ENCODE peak calls at places on chromosomes 7 and 10, in six cellular contexts. P is upper lobe of left lung, Q is pancreas, E is transverse colon, O is prostate gland, Z is substantia nigra. C is an unnamed sample.

GRCh38 chr7:117169907-117170306 is 153.0 kb downstream of the WNT2 start:
- DNase-seq in P (no peak), Q (peak), E (no peak), O (no peak), Z (no peak), C (no peak)

GRCh38 chr7:33895025-33895804 is 10.1 kb upstream of the BMPER start:
- DNase-seq in P (peak), Q (peak), E (peak), O (peak), Z (peak), C (peak)

GRCh38 chr10:12417341-12417740 is 68.0 kb downstream of the CAMK1D start:
- DNase-seq in P (peak), Q (no peak), E (no peak), O (no peak), Z (no peak), C (no peak)

GRCh38 chr7:157506268-157506667 is 169.5 kb downstream of the DNAJB6 start:
- DNase-seq in P (no peak), Q (no peak), E (no peak), O (no peak), Z (no peak), C (no peak)

GRCh38 chr10:88642991-88643390 is 21.3 kb upstream of the LIPF start:
- DNase-seq in P (no peak), Q (no peak), E (no peak), O (no peak), Z (no peak), C (no peak)

GRCh38 chr7:141785711-141786552 is 4.1 kb upstream of the TAS2R5 start:
- DNase-seq in P (no peak), Q (no peak), E (no peak), O (no peak), Z (no peak), C (peak)

GRCh38 chr10:125802131-125802530 is 20.9 kb downstream of the UROS start:
- DNase-seq in P (peak), Q (no peak), E (no peak), O (no peak), Z (no peak), C (no peak)

GRCh38 chr10:77926566-77927342 is at the start of gene DLG5:
- DNase-seq in P (peak), Q (peak), E (peak), O (peak), Z (peak), C (peak)

GRCh38 chr7:46191776-46192175 is 270.7 kb upstream of the IGFBP3 start:
- DNase-seq in P (no peak), Q (no peak), E (no peak), O (no peak), Z (no peak), C (no peak)

GRCh38 chr10:72567884-72568283 is 58.0 kb downstream of the MICU1 start:
- DNase-seq in P (no peak), Q (no peak), E (no peak), O (no peak), Z (no peak), C (peak)

GRCh38 chr7:3283130-3283704 is 17.8 kb upstream of the SDK1 start:
- DNase-seq in P (no peak), Q (no peak), E (no peak), O (no peak), Z (no peak), C (no peak)

GRCh38 chr10:103540722-103541121 is 47.2 kb downstream of the NEURL1 start:
- DNase-seq in P (no peak), Q (no peak), E (no peak), O (no peak), Z (no peak), C (no peak)

GRCh38 chr10:104274762-104275721 is 6.1 kb downstream of the GSTO2 start:
- DNase-seq in P (peak), Q (peak), E (peak), O (peak), Z (peak), C (peak)

GRCh38 chr7:21850531-21851285 is 95.0 kb downstream of the CDCA7L start:
- DNase-seq in P (no peak), Q (no peak), E (no peak), O (no peak), Z (no peak), C (no peak)

GRCh38 chr10:61634711-61635110 is 28.0 kb upstream of the CABCOCO1 start:
- DNase-seq in P (no peak), Q (no peak), E (no peak), O (no peak), Z (no peak), C (no peak)

GRCh38 chr10:31912898-31913847 is 15.5 kb downstream of the ARHGAP12 start:
- DNase-seq in P (no peak), Q (no peak), E (no peak), O (no peak), Z (no peak), C (no peak)

GRCh38 chr10:133455611-133456031 is 1.9 kb downstream of the SCART1 start:
- DNase-seq in P (peak), Q (no peak), E (no peak), O (no peak), Z (no peak), C (no peak)

GRCh38 chr10:104276192-104276591 is 7.2 kb downstream of the GSTO2 start:
- DNase-seq in P (no peak), Q (no peak), E (no peak), O (no peak), Z (no peak), C (no peak)

GRCh38 chr10:96834121-96834520 is 2.0 kb downstream of the LCOR start:
- DNase-seq in P (no peak), Q (no peak), E (no peak), O (no peak), Z (no peak), C (peak)

GRCh38 chr7:128247640-128248194 is 6.6 kb downstream of the LEP start:
- DNase-seq in P (no peak), Q (no peak), E (no peak), O (no peak), Z (no peak), C (no peak)

GRCh38 chr7:70325509-70326101 is 727.3 kb downstream of the AUTS2 start:
- DNase-seq in P (no peak), Q (no peak), E (no peak), O (no peak), Z (no peak), C (no peak)

GRCh38 chr7:80098795-80099194 is 35.8 kb upstream of the GNAI1 start:
- DNase-seq in P (no peak), Q (no peak), E (no peak), O (no peak), Z (no peak), C (no peak)

GRCh38 chr10:115849197-115849596 is 423.8 kb downstream of the GFRA1 start:
- DNase-seq in P (no peak), Q (no peak), E (no peak), O (no peak), Z (no peak), C (peak)

GRCh38 chr7:11212816-11213215 is 239.1 kb downstream of the PHF14 start:
- DNase-seq in P (no peak), Q (no peak), E (no peak), O (no peak), Z (no peak), C (no peak)

GRCh38 chr10:112344261-112344660 is 29.7 kb upstream of the ACSL5 start:
- DNase-seq in P (no peak), Q (no peak), E (peak), O (no peak), Z (no peak), C (no peak)

GRCh38 chr7:76089865-76090495 is 42.1 kb downstream of the MDH2 start:
- DNase-seq in P (no peak), Q (no peak), E (no peak), O (peak), Z (no peak), C (no peak)

GRCh38 chr10:89029201-89029600 is 38.6 kb downstream of the FAS start:
- DNase-seq in P (no peak), Q (no peak), E (no peak), O (no peak), Z (no peak), C (no peak)

GRCh38 chr10:110005716-110006115 is 2.1 kb upstream of the ADD3 start:
- DNase-seq in P (peak), Q (peak), E (peak), O (no peak), Z (no peak), C (peak)

GRCh38 chr7:28678421-28678965 is 266.2 kb downstream of the CREB5 start:
- DNase-seq in P (no peak), Q (no peak), E (no peak), O (no peak), Z (no peak), C (no peak)

GRCh38 chr10:53223846-53224245 is 451.3 kb upstream of the MBL2 start:
- DNase-seq in P (no peak), Q (no peak), E (no peak), O (no peak), Z (no peak), C (no peak)

GRCh38 chr10:108204528-108205313 is 1040.2 kb upstream of the SORCS1 start:
- DNase-seq in P (no peak), Q (peak), E (peak), O (no peak), Z (no peak), C (no peak)

GRCh38 chr7:81482600-81483186 is 287.2 kb downstream of the HGF start:
- DNase-seq in P (no peak), Q (no peak), E (no peak), O (no peak), Z (no peak), C (no peak)

GRCh38 chr7:100655908-100656674 is at the start of gene ACTL6B:
- DNase-seq in P (peak), Q (peak), E (peak), O (no peak), Z (no peak), C (peak)

GRCh38 chr10:7121154-7121797 is 289.6 kb downstream of the SFMBT2 start:
- DNase-seq in P (no peak), Q (no peak), E (peak), O (peak), Z (no peak), C (peak)

GRCh38 chr7:36396150-36396549 is 6.5 kb downstream of the ANLN start:
- DNase-seq in P (no peak), Q (no peak), E (no peak), O (no peak), Z (no peak), C (no peak)

GRCh38 chr10:13678444-13678843 is 91.7 kb downstream of the PRPF18 start:
- DNase-seq in P (no peak), Q (no peak), E (no peak), O (no peak), Z (no peak), C (no peak)

GRCh38 chr7:114819629-114820362 is 102.1 kb upstream of the MDFIC start:
- DNase-seq in P (no peak), Q (no peak), E (no peak), O (no peak), Z (no peak), C (no peak)

GRCh38 chr10:28426392-28427159 is 106.3 kb upstream of the WAC start:
- DNase-seq in P (no peak), Q (no peak), E (no peak), O (no peak), Z (no peak), C (no peak)

GRCh38 chr7:149635561-149636329 is 137.6 kb downstream of the ZNF467 start:
- DNase-seq in P (no peak), Q (no peak), E (no peak), O (no peak), Z (no peak), C (no peak)

GRCh38 chr10:131994435-131994834 is 12.7 kb upstream of the BNIP3 start:
- DNase-seq in P (no peak), Q (peak), E (no peak), O (no peak), Z (no peak), C (no peak)

GRCh38 chr10:131998845-131999681 is 17.3 kb upstream of the BNIP3 start:
- DNase-seq in P (peak), Q (no peak), E (no peak), O (no peak), Z (no peak), C (no peak)

GRCh38 chr10:131998050-131998844 is 16.5 kb upstream of the BNIP3 start:
- DNase-seq in P (no peak), Q (no peak), E (no peak), O (no peak), Z (no peak), C (no peak)

GRCh38 chr10:131996508-131997365 is 15.0 kb upstream of the BNIP3 start:
- DNase-seq in P (peak), Q (peak), E (no peak), O (no peak), Z (no peak), C (no peak)

GRCh38 chr10:131997366-131998049 is 15.8 kb upstream of the BNIP3 start:
- DNase-seq in P (peak), Q (peak), E (peak), O (peak), Z (no peak), C (peak)
- H3K27ac ChIP-seq in P (peak), Q (peak), E (peak), O (peak), Z (no peak), C (peak)

GRCh38 chr10:63576501-63576900 is 55.3 kb downstream of the REEP3 start:
- DNase-seq in P (no peak), Q (no peak), E (no peak), O (no peak), Z (no peak), C (no peak)
- H3K27ac ChIP-seq in P (no peak), Q (no peak), E (no peak), O (no peak), Z (no peak), C (no peak)

GRCh38 chr10:45811075-45811474 is 36.2 kb downstream of the AGAP4 start:
- DNase-seq in P (no peak), Q (no peak), E (no peak), O (no peak), Z (no peak), C (no peak)

GRCh38 chr10:45809829-45810228 is 37.5 kb downstream of the AGAP4 start:
- DNase-seq in P (no peak), Q (no peak), E (no peak), O (no peak), Z (no peak), C (no peak)
- H3K27ac ChIP-seq in P (no peak), Q (no peak), E (no peak), O (no peak), Z (no peak), C (no peak)

GRCh38 chr7:138559448-138559847 is 99.4 kb downstream of the TRIM24 start:
- DNase-seq in P (no peak), Q (no peak), E (no peak), O (no peak), Z (no peak), C (no peak)
- H3K27ac ChIP-seq in P (no peak), Q (no peak), E (no peak), O (peak), Z (no peak), C (no peak)

DNA sequence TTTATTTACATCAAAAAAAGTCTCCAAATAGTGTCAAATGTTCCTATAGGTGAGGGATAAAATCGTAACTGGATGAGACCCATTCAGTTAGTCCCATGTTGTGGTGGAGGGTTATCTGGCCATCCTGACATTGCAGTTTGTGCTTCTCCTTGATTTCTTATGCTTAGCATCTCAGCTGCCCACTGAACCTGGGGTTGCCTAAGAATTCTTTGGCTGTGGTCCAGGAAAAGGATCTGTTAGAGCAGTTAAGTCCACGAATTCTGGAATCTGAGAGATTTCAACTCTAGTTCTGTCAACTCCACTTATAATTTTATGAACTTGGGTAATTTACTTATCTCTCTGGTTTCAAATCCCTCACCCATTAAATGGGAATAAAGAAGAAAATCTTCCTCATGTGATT is 1673.4 kb downstream of the REEP3 start:
- DNase-seq in P (no peak), Q (no peak), E (no peak), O (no peak), Z (no peak), C (no peak)
- H3K27ac ChIP-seq in P (no peak), Q (no peak), E (no peak), O (no peak), Z (no peak), C (no peak)

C was measured in small intestine.